ENCODE peak calls at places on chromosome 18, in four cellular contexts. J, D, U and M are unnamed samples.

GRCh38 chr18:11305507-11305906 is 156.1 kb upstream of the PIEZO2 start:
- DNase-seq in J (no peak), D (no peak), U (no peak), M (no peak)

GRCh38 chr18:37274988-37275590 is 290.5 kb downstream of the CELF4 start:
- DNase-seq in J (no peak), D (no peak), U (no peak), M (no peak)

GRCh38 chr18:31575515-31576246 is 16.0 kb upstream of the TTR start:
- DNase-seq in J (no peak), D (no peak), U (no peak), M (no peak)

GRCh38 chr18:59202258-59202820 is 17.6 kb upstream of the GRP start:
- DNase-seq in J (no peak), D (no peak), U (no peak), M (no peak)

GRCh38 chr18:51250458-51251024 is 53.1 kb upstream of the MEX3C start:
- DNase-seq in J (no peak), D (no peak), U (no peak), M (no peak)

GRCh38 chr18:8657050-8657820 is 48.0 kb downstream of the RAB12 start:
- DNase-seq in J (no peak), D (no peak), U (no peak), M (no peak)

GRCh38 chr18:63788447-63789096 is 13.4 kb downstream of the SERPINB7 start:
- DNase-seq in J (no peak), D (peak), U (peak), M (peak)

GRCh38 chr18:36532394-36532793 is 234.9 kb downstream of the FHOD3 start:
- DNase-seq in J (no peak), D (no peak), U (no peak), M (peak)

GRCh38 chr18:12044591-12044990 is 49.1 kb upstream of the ANKRD62 start:
- DNase-seq in J (no peak), D (no peak), U (no peak), M (peak)

GRCh38 chr18:48002933-48003365 is 72.5 kb upstream of the SMAD2 start:
- DNase-seq in J (peak), D (peak), U (peak), M (peak)

GRCh38 chr18:54931152-54931551 is 28.1 kb downstream of the CCDC68 start:
- DNase-seq in J (no peak), D (no peak), U (no peak), M (no peak)

GRCh38 chr18:4842287-4842686 is 354.8 kb downstream of the AKAIN1 start:
- DNase-seq in J (no peak), D (no peak), U (no peak), M (no peak)

GRCh38 chr18:36296591-36297418 is 708 bp upstream of the FHOD3 start:
- DNase-seq in J (no peak), D (peak), U (peak), M (peak)

GRCh38 chr18:8608795-8609673 is at the start of gene RAB12:
- DNase-seq in J (peak), D (peak), U (peak), M (peak)

DNA sequence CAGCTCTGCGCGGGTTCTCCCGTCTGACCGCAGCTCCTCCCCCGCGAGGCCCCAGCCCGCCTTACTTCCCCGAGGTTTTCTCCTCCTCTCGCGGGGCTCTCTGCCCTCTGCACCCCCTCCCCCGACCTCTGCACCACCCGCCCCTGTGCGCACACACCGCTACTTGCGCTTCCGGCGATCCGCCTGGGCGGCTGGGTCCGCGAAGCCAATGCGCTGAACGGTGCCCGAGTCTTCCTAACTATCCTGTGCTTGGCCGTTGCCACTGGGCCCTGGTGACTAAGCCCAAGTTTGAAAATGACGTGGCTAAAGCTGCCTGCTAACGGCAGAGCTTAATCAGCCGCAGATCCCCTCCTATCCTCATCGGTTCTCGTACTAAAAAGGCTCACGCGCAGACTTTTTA is 6.2 kb downstream of the ONECUT2 start:
- DNase-seq in J (no peak), D (no peak), U (no peak), M (no peak)
- H3K4me3 ChIP-seq in J (no peak), D (no peak), U (no peak), M (peak)

GRCh38 chr18:62196978-62197377 is 9.9 kb downstream of the RELCH start:
- DNase-seq in J (no peak), D (no peak), U (no peak), M (no peak)

GRCh38 chr18:62200121-62200914 is 13.3 kb downstream of the RELCH start:
- DNase-seq in J (no peak), D (no peak), U (no peak), M (no peak)

GRCh38 chr18:62196079-62196478 is 9.0 kb downstream of the RELCH start:
- DNase-seq in J (no peak), D (no peak), U (no peak), M (no peak)

GRCh38 chr18:62199629-62200028 is 12.6 kb downstream of the RELCH start:
- DNase-seq in J (no peak), D (no peak), U (no peak), M (no peak)

GRCh38 chr18:62198259-62198658 is 11.2 kb downstream of the RELCH start:
- DNase-seq in J (no peak), D (no peak), U (no peak), M (no peak)
- TF ChIP-seq CTCF in J (no peak), D (no peak), U (no peak), M (no peak)

GRCh38 chr18:77557030-77557429 is 307.4 kb downstream of the GALR1 start:
- DNase-seq in J (no peak), D (no peak), U (no peak), M (peak)
- H3K4me3 ChIP-seq in J (no peak), D (no peak), U (no peak), M (no peak)

GRCh38 chr18:22332590-22332989 is 85.1 kb downstream of the CTAGE1 start:
- DNase-seq in J (no peak), D (peak), U (no peak), M (no peak)
- TF ChIP-seq CTCF in J (no peak), D (no peak), U (no peak), M (no peak)

GRCh38 chr18:79406708-79407107 is 11.0 kb downstream of the NFATC1 start:
- DNase-seq in J (peak), D (no peak), U (no peak), M (no peak)

GRCh38 chr18:79403723-79404566 is 8.2 kb downstream of the NFATC1 start:
- DNase-seq in J (peak), D (no peak), U (no peak), M (no peak)

GRCh38 chr18:79405781-79406575 is 10.2 kb downstream of the NFATC1 start:
- DNase-seq in J (peak), D (no peak), U (no peak), M (no peak)

GRCh38 chr18:79404567-79404910 is 8.8 kb downstream of the NFATC1 start:
- DNase-seq in J (peak), D (no peak), U (no peak), M (no peak)

GRCh38 chr18:79405019-79405780 is 9.5 kb downstream of the NFATC1 start:
- DNase-seq in J (peak), D (no peak), U (no peak), M (no peak)
- H3K4me3 ChIP-seq in J (peak), D (no peak), U (no peak), M (no peak)